ENCODE peak calls at places on chromosomes 3 and 15, in ten cellular contexts. V is lower lobe of right lung; H is astrocyte; B is choroid plexus epithelial cell; X is tibial artery; O is sigmoid colon; S is uterus; Z is fibroblast of the aortic adventitia; Y is PC-3; E is effector memory CD4-positive, alpha-beta T cell. D is an unnamed sample.

GRCh38 chr3:94524102-94524922 is 461.5 kb downstream of the NSUN3 start:
- DNase-seq in V (no peak), H (no peak), B (no peak), X (no peak), O (no peak), S (no peak), Z (no peak), Y (no peak), E (no peak), D (no peak)

GRCh38 chr3:58005662-58006061 is 2.6 kb upstream of the FLNB start:
- DNase-seq in V (no peak), H (peak; percentile 69), B (no peak), X (no peak), O (no peak), S (no peak), Z (peak; percentile 83), Y (peak; percentile 94), E (no peak), D (no peak)

GRCh38 chr3:122789585-122790273 is 3.9 kb downstream of the HSPBAP1 start:
- DNase-seq in V (no peak), H (no peak), B (no peak), X (no peak), O (no peak), S (no peak), Z (no peak), Y (no peak), E (no peak), D (no peak)

GRCh38 chr3:126937533-126938432 is 45.1 kb upstream of the PLXNA1 start:
- DNase-seq in V (no peak), H (no peak), B (no peak), X (peak; percentile 47), O (peak; percentile 52), S (no peak), Z (no peak), Y (peak; percentile 7), E (no peak), D (no peak)

GRCh38 chr15:48451736-48452135 is 120.5 kb downstream of the DUT start:
- DNase-seq in V (no peak), H (no peak), B (no peak), X (no peak), O (no peak), S (no peak), Z (no peak), Y (no peak), E (no peak), D (no peak)

GRCh38 chr3:193711964-193712598 is 119.1 kb downstream of the OPA1 start:
- DNase-seq in V (no peak), H (no peak), B (no peak), X (no peak), O (no peak), S (no peak), Z (no peak), Y (peak; percentile 47), E (no peak), D (no peak)

GRCh38 chr3:29763115-29763514 is 482.2 kb downstream of the RBMS3 start:
- DNase-seq in V (no peak), H (no peak), B (no peak), X (no peak), O (no peak), S (no peak), Z (peak; percentile 49), Y (no peak), E (no peak), D (no peak)

GRCh38 chr3:119187266-119187665 is 13.9 kb downstream of the UPK1B start:
- DNase-seq in V (no peak), H (peak; percentile 37), B (no peak), X (no peak), O (no peak), S (no peak), Z (no peak), Y (peak; percentile 22), E (no peak), D (no peak)

GRCh38 chr15:98083203-98083910 is 122.9 kb downstream of the ARRDC4 start:
- DNase-seq in V (no peak), H (no peak), B (no peak), X (no peak), O (no peak), S (no peak), Z (no peak), Y (no peak), E (no peak), D (no peak)

GRCh38 chr3:145125307-145125706 is 1035.7 kb downstream of the PLOD2 start:
- DNase-seq in V (no peak), H (peak; percentile 37), B (no peak), X (no peak), O (no peak), S (no peak), Z (peak; percentile 13), Y (peak; percentile 23), E (no peak), D (no peak)

GRCh38 chr3:159236306-159236705 is 434.5 kb downstream of the MFSD1 start:
- DNase-seq in V (no peak), H (peak; percentile 24), B (peak; percentile 44), X (no peak), O (no peak), S (no peak), Z (peak; percentile 58), Y (no peak), E (no peak), D (no peak)

GRCh38 chr3:94162700-94163099 is 99.8 kb downstream of the NSUN3 start:
- DNase-seq in V (no peak), H (peak; percentile 71), B (peak; percentile 58), X (no peak), O (no peak), S (no peak), Z (peak; percentile 25), Y (peak; percentile 94), E (no peak), D (no peak)

GRCh38 chr15:84572231-84572630 is 28.6 kb upstream of the ZSCAN2 start:
- DNase-seq in V (no peak), H (no peak), B (peak; percentile 16), X (no peak), O (no peak), S (no peak), Z (no peak), Y (no peak), E (no peak), D (no peak)
- H3K4me3 ChIP-seq in V (no peak overlapping the region), H (no peak overlapping the region), B (no peak overlapping the region), X (no peak overlapping the region), O (no peak overlapping the region), S (no peak overlapping the region), Z (no peak overlapping the region), Y (no peak overlapping the region), E (no peak overlapping the region), D (no peak overlapping the region)

DNA sequence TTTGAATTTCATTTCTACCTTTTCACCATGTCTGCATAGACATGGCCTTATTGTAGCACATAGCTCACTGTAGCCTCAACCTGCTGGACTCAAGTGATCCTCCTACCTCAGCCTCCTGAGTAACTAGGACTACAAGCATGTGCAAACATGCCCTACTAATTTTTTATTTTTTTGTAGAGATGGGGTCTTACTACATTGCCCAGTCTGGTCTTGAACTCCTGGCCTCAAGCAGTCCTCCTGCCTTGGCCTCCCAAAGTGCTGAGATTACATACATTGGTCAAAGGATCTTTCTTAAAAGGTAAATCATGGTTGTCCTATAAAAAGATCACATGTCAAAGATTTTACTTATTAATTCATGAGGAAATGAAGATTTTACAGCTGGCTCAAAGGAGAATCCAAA is 57.2 kb upstream of the GOLGA8B start:
- DNase-seq in V (no peak), H (no peak), B (no peak), X (no peak), O (no peak), S (no peak), Z (no peak), Y (no peak), E (no peak), D (no peak)
- H3K4me3 ChIP-seq in V (no peak overlapping the region), H (no peak overlapping the region), B (no peak overlapping the region), X (no peak overlapping the region), O (no peak overlapping the region), S (no peak overlapping the region), Z (no peak overlapping the region), Y (no peak overlapping the region), E (no peak overlapping the region), D (no peak overlapping the region)

DNA sequence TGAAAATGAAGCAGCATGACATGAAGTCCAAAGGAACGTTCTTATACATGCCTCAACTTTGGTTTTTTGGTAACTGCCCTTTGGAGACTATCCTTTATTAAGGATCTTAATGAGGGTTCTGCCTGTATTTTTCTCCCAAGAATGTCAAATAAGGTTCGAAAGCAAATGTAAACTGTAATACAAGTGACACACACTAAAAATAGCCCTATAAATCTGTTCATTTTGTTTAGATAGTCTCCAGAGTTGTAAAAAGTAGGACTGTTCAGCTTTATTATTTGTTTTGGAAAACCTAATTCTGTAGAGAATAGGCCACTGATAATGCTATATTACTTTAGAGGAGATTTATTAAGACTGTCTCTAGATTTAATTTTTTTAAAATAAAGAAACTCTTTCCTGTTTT is 80.5 kb upstream of the CDIN1 start:
- DNase-seq in V (no peak), H (no peak), B (no peak), X (no peak), O (no peak), S (no peak), Z (no peak), Y (peak; percentile 37), E (no peak), D (no peak)
- H3K4me3 ChIP-seq in V (no peak overlapping the region), H (no peak overlapping the region), B (no peak overlapping the region), X (no peak overlapping the region), O (no peak overlapping the region), S (no peak overlapping the region), Z (no peak overlapping the region), Y (peak overlapping the region; percentile 54), E (no peak overlapping the region), D (no peak overlapping the region)

DNA sequence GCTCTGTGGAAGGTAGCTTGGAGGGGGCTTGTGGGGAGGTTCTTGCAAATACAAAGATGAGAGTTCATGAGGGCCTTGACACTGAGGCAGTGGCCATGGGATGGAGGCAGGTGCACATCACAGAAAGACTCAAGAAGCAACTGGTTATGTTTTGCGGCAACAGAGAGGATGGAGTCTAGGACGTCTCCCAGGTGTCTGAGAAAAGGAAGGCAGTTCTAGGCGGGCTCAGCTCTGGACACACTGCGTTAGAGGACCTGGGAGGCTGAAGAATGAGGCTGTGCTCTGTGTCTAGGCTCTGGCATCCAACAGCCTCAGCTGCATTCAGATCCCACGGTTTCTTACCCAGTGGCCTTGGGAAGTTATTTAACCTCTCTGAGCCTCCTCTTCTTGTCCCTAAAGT is 23.5 kb downstream of the NOX5 start:
- DNase-seq in V (no peak), H (no peak), B (no peak), X (no peak), O (no peak), S (no peak), Z (no peak), Y (no peak), E (no peak), D (no peak)
- H3K4me3 ChIP-seq in V (no peak overlapping the region), H (no peak overlapping the region), B (no peak overlapping the region), X (no peak overlapping the region), O (no peak overlapping the region), S (no peak overlapping the region), Z (no peak overlapping the region), Y (no peak overlapping the region), E (no peak overlapping the region), D (no peak overlapping the region)